ENCODE peak calls at places on chromosome 9, in eight cellular contexts. S is dorsolateral prefrontal cortex, R is K562, P is body of pancreas, T is fibroblast of pulmonary artery, B is fibroblast of villous mesenchyme, H is PC-9, E is IMR-90. V is an unnamed sample.

GRCh38 chr9:89342948-89343347 is 24.6 kb downstream of the SECISBP2 start:
- DNase-seq in R (no peak), B (no peak), H (no peak), E (peak), T (no peak), S (no peak), P (no peak), V (no peak)

GRCh38 chr9:38233796-38234355 is 158.6 kb upstream of the ALDH1B1 start:
- DNase-seq in E (no peak), P (no peak), T (no peak), S (no peak), B (no peak), H (no peak), R (no peak), V (no peak)

GRCh38 chr9:38641985-38642864 is 21.8 kb upstream of the ANKRD18A start:
- DNase-seq in E (peak), P (peak), R (peak), S (no peak), T (peak), H (peak), B (peak), V (peak)

GRCh38 chr9:15157371-15157770 is 149.6 kb downstream of the TTC39B start:
- DNase-seq in R (no peak), T (peak), B (no peak), E (no peak), H (no peak), S (no peak), P (no peak), V (peak)

GRCh38 chr9:18297532-18297872 is 176.5 kb upstream of the ADAMTSL1 start:
- DNase-seq in P (no peak), T (no peak), B (no peak), E (no peak), R (no peak), H (no peak), S (no peak), V (no peak)

GRCh38 chr9:38338359-38339014 is 54.0 kb upstream of the ALDH1B1 start:
- DNase-seq in H (no peak), R (no peak), B (no peak), T (no peak), S (no peak), E (no peak), P (peak), V (no peak)

GRCh38 chr9:112261133-112261532 is 72.3 kb downstream of the PTBP3 start:
- DNase-seq in P (no peak), S (no peak), T (no peak), E (peak), B (no peak), H (no peak), R (no peak), V (no peak)

GRCh38 chr9:37994639-37995347 is 74.2 kb downstream of the SHB start:
- DNase-seq in T (peak), S (peak), E (peak), B (peak), R (no peak), P (peak), H (no peak), V (peak)

GRCh38 chr9:116423149-116423548 is 264.0 kb upstream of the TRIM32 start:
- DNase-seq in S (no peak), H (no peak), E (no peak), R (no peak), B (no peak), T (no peak), P (no peak), V (no peak)

GRCh38 chr9:133711428-133712220 is 26.5 kb downstream of the SARDH start:
- DNase-seq in H (peak), T (peak), E (peak), B (peak), P (no peak), R (no peak), S (no peak), V (peak)

GRCh38 chr9:101977614-101978210 is 239.3 kb upstream of the GRIN3A start:
- DNase-seq in S (no peak), E (peak), H (no peak), R (no peak), P (no peak), B (peak), T (peak), V (peak)

GRCh38 chr9:72128526-72128925 is 20.7 kb upstream of the GDA start:
- DNase-seq in R (no peak), B (no peak), E (no peak), T (no peak), S (no peak), H (no peak), P (peak), V (no peak)

GRCh38 chr9:130975932-130976841 is 32.8 kb upstream of the LAMC3 start:
- DNase-seq in S (no peak), B (no peak), P (no peak), E (no peak), T (no peak), R (peak), H (no peak), V (no peak)

GRCh38 chr9:20551236-20551635 is 71.1 kb downstream of the MLLT3 start:
- DNase-seq in S (no peak), R (no peak), P (no peak), B (no peak), H (peak), E (peak), T (no peak), V (no peak)

GRCh38 chr9:134683714-134684374 is 42.2 kb downstream of the COL5A1 start:
- DNase-seq in B (no peak), E (no peak), H (no peak), S (no peak), T (no peak), P (no peak), R (no peak), V (no peak)

GRCh38 chr9:136667940-136668760 is 5.4 kb downstream of the EGFL7 start:
- DNase-seq in B (no peak), S (no peak), H (no peak), T (no peak), E (no peak), R (peak), P (no peak), V (no peak)

GRCh38 chr9:127290666-127291065 is 26.1 kb downstream of the GARNL3 start:
- DNase-seq in H (no peak), B (no peak), S (no peak), T (no peak), P (no peak), E (no peak), R (no peak), V (no peak)

GRCh38 chr9:99400184-99400731 is 178.2 kb downstream of the SEC61B start:
- DNase-seq in B (peak), P (peak), S (no peak), H (no peak), E (no peak), R (no peak), T (no peak), V (no peak)

GRCh38 chr9:99398241-99398640 is 176.2 kb downstream of the SEC61B start:
- DNase-seq in B (no peak), H (no peak), S (no peak), E (no peak), T (no peak), R (no peak), P (no peak), V (no peak)

GRCh38 chr9:99403371-99403770 is 181.3 kb downstream of the SEC61B start:
- DNase-seq in T (no peak), S (no peak), H (peak), E (no peak), P (no peak), B (no peak), R (no peak), V (no peak)

GRCh38 chr9:99401826-99402225 is 179.7 kb downstream of the SEC61B start:
- DNase-seq in T (no peak), R (no peak), S (no peak), B (no peak), E (peak), P (no peak), H (no peak), V (no peak)

GRCh38 chr9:99399476-99399875 is 177.4 kb downstream of the SEC61B start:
- DNase-seq in H (no peak), S (no peak), R (no peak), T (no peak), E (no peak), P (no peak), B (no peak), V (no peak)
- H3K4me3 ChIP-seq in H (no peak), S (no peak), R (no peak), T (no peak), E (no peak), P (no peak), B (no peak), V (no peak)

GRCh38 chr9:115013998-115014397 is 83.6 kb upstream of the TNFSF8 start:
- DNase-seq in T (peak), E (peak), S (peak), B (peak), R (peak), P (peak), H (peak), V (peak)

GRCh38 chr9:115014438-115014837 is 84.0 kb upstream of the TNFSF8 start:
- DNase-seq in S (no peak), B (no peak), P (no peak), T (no peak), R (no peak), H (no peak), E (no peak), V (no peak)

GRCh38 chr9:115012476-115012875 is 82.1 kb upstream of the TNFSF8 start:
- DNase-seq in T (no peak), E (no peak), B (no peak), P (no peak), H (no peak), S (no peak), R (no peak), V (no peak)

GRCh38 chr9:115016369-115016768 is 86.0 kb upstream of the TNFSF8 start:
- DNase-seq in R (no peak), E (no peak), T (no peak), P (no peak), S (no peak), B (no peak), H (no peak), V (no peak)

GRCh38 chr9:115015018-115015635 is 84.7 kb upstream of the TNFSF8 start:
- DNase-seq in P (peak), R (peak), T (peak), E (peak), B (peak), H (peak), S (no peak), V (peak)
- TF ChIP-seq CTCF in P (peak), R (peak), T (peak), E (peak), B (peak), H (peak), S (peak), V (peak)

GRCh38 chr9:132610661-132611060 is 28.3 kb downstream of the BARHL1 start:
- DNase-seq in E (no peak), T (no peak), H (no peak), P (no peak), B (no peak), R (no peak), S (no peak), V (no peak)

GRCh38 chr9:132609184-132609583 is 26.8 kb downstream of the BARHL1 start:
- DNase-seq in H (no peak), P (no peak), E (no peak), T (no peak), S (peak), R (no peak), B (no peak), V (no peak)

GRCh38 chr9:132605387-132605786 is 23.0 kb downstream of the BARHL1 start:
- DNase-seq in E (no peak), S (no peak), R (no peak), B (no peak), H (no peak), P (no peak), T (no peak), V (no peak)

GRCh38 chr9:132614324-132614723 is 31.9 kb downstream of the BARHL1 start:
- DNase-seq in R (no peak), B (no peak), T (no peak), E (no peak), S (no peak), H (no peak), P (no peak), V (no peak)

GRCh38 chr9:132609829-132610228 is 27.4 kb downstream of the BARHL1 start:
- DNase-seq in B (peak), E (peak), R (no peak), S (no peak), T (peak), H (no peak), P (no peak), V (peak)
- H3K4me3 ChIP-seq in B (no peak), E (no peak), R (no peak), S (no peak), T (no peak), H (no peak), P (no peak), V (no peak)

DNA sequence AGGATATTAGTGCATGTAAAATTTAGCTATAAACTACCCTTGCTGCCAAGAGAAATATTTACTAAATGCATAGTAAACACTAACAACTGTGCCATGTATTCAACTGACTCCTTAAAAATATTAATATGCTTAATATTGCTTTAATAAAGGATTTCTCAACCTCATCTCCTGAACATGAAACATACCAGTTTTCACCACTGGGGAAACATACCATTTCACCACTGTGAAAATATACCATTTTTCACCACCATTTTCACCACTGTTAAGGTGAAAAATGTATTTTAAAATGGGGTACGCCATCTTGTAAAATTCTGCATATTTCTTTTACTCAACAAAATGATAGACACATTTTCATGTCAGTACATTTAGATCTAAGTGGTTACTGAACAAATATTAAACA is 4.5 kb downstream of the RAB14 start:
- DNase-seq in E (no peak), P (no peak), S (no peak), B (no peak), H (no peak), R (no peak), T (no peak), V (no peak)
- TF ChIP-seq CTCF in E (no peak), P (no peak), S (no peak), B (peak), H (peak), R (no peak), T (peak), V (no peak)

GRCh38 chr9:117704024-117704575 is at the start of gene TLR4:
- DNase-seq in R (no peak), T (peak), S (peak), B (peak), H (peak), E (no peak), P (peak), V (peak)
- H3K4me3 ChIP-seq in R (no peak), T (peak), S (peak), B (peak), H (peak), E (no peak), P (no peak), V (peak)

GRCh38 chr9:105993051-105993854 is 298.9 kb downstream of the TMEM38B start:
- DNase-seq in E (no peak), B (no peak), P (no peak), T (no peak), H (no peak), S (peak), R (no peak), V (no peak)

GRCh38 chr9:105993921-105994715 is 299.8 kb downstream of the TMEM38B start:
- DNase-seq in S (no peak), H (no peak), B (no peak), T (no peak), E (no peak), P (no peak), R (no peak), V (no peak)

DNA sequence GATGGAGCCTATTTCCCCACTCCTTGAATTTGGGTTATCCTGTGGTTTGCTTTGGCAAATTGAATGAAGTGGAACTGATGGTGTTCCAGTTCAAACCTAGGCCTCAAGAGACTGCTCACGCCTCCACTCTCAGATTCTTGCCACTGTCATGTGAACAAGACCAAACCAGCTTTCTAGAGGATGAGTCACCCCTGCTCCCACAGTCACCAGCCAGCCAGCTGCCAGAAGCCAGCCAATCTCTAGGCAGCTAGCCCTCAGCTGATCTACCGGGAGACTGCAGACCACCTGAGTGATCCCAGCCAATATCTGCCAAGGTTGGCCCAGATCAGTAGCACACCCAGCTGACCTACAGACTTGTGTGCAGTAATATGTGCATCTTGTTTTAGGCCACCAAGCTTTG is 300.6 kb downstream of the TMEM38B start:
- DNase-seq in R (peak), P (no peak), T (no peak), H (no peak), E (no peak), S (no peak), B (no peak), V (no peak)
- TF ChIP-seq CTCF in R (no peak), P (no peak), T (no peak), H (no peak), E (no peak), S (no peak), B (no peak), V (no peak)

V was measured in astrocyte of the spinal cord.